ENCODE peak calls at places on chromosome 10, in nine cellular contexts. G is neural progenitor cell, X is ascending aorta, K is bronchial epithelial cell, F is GM20000, Q is lung, S is chondrocyte, R is upper lobe of right lung, O is brain microvascular endothelial cell. J is an unnamed sample.
A peak's percentile ranks its signal among the peaks of the same experiment; 100 is the strongest.

GRCh38 chr10:28842321-28842720 is 165.0 kb downstream of the BAMBI start:
- DNase-seq in Q (no peak), O (peak; percentile 87), S (no peak), R (no peak), F (no peak), K (peak; percentile 46), X (no peak), G (no peak), J (no peak)

GRCh38 chr10:121425623-121426022 is 172.6 kb downstream of the FGFR2 start:
- DNase-seq in G (no peak), F (no peak), K (no peak), R (no peak), Q (no peak), O (no peak), X (no peak), S (no peak), J (no peak)

GRCh38 chr10:101297901-101298451 is 56.0 kb upstream of the BTRC start:
- DNase-seq in Q (peak; percentile 66), G (peak; percentile 84), S (no peak), F (peak; percentile 85), R (peak; percentile 81), K (peak; percentile 57), X (no peak), O (peak; percentile 51), J (peak; percentile 73)

GRCh38 chr10:62715383-62715782 is 89.1 kb upstream of the ADO start:
- DNase-seq in K (no peak), Q (no peak), O (no peak), X (no peak), F (no peak), S (no peak), G (no peak), R (no peak), J (no peak)

GRCh38 chr10:70829543-70829942 is 13.8 kb downstream of the SGPL1 start:
- DNase-seq in O (no peak), Q (no peak), S (no peak), X (no peak), K (no peak), F (no peak), G (no peak), R (no peak), J (no peak)

GRCh38 chr10:103062854-103063642 is 130.0 kb downstream of the NT5C2 start:
- DNase-seq in X (no peak), O (no peak), S (no peak), F (no peak), Q (no peak), R (no peak), G (no peak), K (no peak), J (no peak)

GRCh38 chr10:125034671-125035070 is 92.7 kb downstream of the ZRANB1 start:
- DNase-seq in F (no peak), S (no peak), O (no peak), K (no peak), G (no peak), R (no peak), X (no peak), Q (no peak), J (no peak)

GRCh38 chr10:30186371-30186875 is 127.0 kb upstream of the JCAD start:
- DNase-seq in R (no peak), X (no peak), K (no peak), Q (no peak), O (peak; percentile 25), S (no peak), F (no peak), G (peak; percentile 16), J (no peak)

GRCh38 chr10:25966846-25967245 is 32.8 kb downstream of the MYO3A start:
- DNase-seq in F (no peak), S (no peak), G (no peak), R (no peak), Q (no peak), K (no peak), O (no peak), X (no peak), J (no peak)

GRCh38 chr10:103595933-103596726 is 102.6 kb downstream of the NEURL1 start:
- DNase-seq in K (no peak), Q (no peak), O (no peak), G (no peak), S (no peak), F (no peak), R (no peak), X (no peak), J (no peak)

DNA sequence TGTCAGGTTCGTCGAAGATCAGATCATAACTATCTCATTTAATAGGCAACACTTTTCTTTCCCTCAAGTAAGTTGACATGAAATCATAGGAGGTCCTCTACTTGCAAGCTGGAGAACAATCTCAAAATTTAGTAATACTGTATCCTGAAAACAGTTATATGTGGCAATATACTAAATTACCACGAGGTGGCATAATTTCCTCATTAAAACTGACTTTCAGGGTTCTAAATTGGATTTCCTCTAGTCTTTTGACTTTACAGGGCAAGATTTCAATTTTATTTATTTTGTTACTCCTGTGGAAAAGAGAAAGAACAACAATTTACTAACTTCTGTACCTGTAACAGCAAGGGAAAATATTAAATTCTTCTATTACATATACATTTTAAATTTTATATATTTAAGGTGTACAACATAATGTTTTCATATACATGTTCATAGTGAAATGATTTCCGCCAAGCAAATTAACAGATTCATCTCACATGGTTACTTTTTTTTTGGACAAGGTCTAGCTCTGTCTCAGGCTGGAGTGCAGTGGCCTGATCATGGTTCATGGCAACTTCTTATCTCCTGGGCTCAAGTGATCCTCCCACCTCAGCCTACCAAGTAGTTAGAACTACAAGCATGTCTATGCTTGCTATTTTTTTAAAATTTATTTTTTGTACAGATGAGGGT is 53.4 kb upstream of the CYP2C18 start:
- DNase-seq in R (no peak), K (peak; percentile 40), Q (no peak), G (peak; percentile 48), O (no peak), F (peak; percentile 45), X (no peak), S (no peak), J (peak; percentile 48)
- TF ChIP-seq CTCF in R (peak; percentile 59), K (peak; percentile 30), Q (peak; percentile 29), G (peak; percentile 77), O (peak; percentile 54), F (peak; percentile 32), X (peak; percentile 18), S (peak; percentile 89), J (peak; percentile 63)

GRCh38 chr10:61606971-61607907 is 55.5 kb upstream of the CABCOCO1 start:
- DNase-seq in O (no peak), S (no peak), X (no peak), R (no peak), G (no peak), Q (no peak), F (no peak), K (peak; percentile 47), J (peak; percentile 28)
- TF ChIP-seq CTCF in O (peak; percentile 60), S (peak; percentile 74), X (peak; percentile 46), R (peak; percentile 55), G (peak; percentile 69), Q (no peak), F (no peak), K (peak; percentile 45), J (peak; percentile 61)

GRCh38 chr10:33010132-33011037 is 52.4 kb upstream of the ITGB1 start:
- DNase-seq in Q (peak; percentile 51), S (no peak), R (no peak), O (peak; percentile 70), K (peak; percentile 87), F (no peak), G (peak; percentile 47), X (no peak), J (peak; percentile 65)

GRCh38 chr10:33006342-33006887 is 48.4 kb upstream of the ITGB1 start:
- DNase-seq in O (no peak), R (no peak), K (no peak), X (no peak), F (no peak), Q (no peak), G (no peak), S (no peak), J (no peak)

GRCh38 chr10:33009244-33010131 is 51.5 kb upstream of the ITGB1 start:
- DNase-seq in K (no peak), F (no peak), O (no peak), R (no peak), Q (no peak), G (no peak), X (no peak), S (no peak), J (no peak)

GRCh38 chr10:33005322-33006282 is 47.6 kb upstream of the ITGB1 start:
- DNase-seq in G (peak; percentile 71), F (peak; percentile 58), R (peak; percentile 92), O (peak; percentile 96), K (peak; percentile 98), X (peak; percentile 56), S (peak; percentile 94), Q (peak; percentile 83), J (peak; percentile 86)

DNA sequence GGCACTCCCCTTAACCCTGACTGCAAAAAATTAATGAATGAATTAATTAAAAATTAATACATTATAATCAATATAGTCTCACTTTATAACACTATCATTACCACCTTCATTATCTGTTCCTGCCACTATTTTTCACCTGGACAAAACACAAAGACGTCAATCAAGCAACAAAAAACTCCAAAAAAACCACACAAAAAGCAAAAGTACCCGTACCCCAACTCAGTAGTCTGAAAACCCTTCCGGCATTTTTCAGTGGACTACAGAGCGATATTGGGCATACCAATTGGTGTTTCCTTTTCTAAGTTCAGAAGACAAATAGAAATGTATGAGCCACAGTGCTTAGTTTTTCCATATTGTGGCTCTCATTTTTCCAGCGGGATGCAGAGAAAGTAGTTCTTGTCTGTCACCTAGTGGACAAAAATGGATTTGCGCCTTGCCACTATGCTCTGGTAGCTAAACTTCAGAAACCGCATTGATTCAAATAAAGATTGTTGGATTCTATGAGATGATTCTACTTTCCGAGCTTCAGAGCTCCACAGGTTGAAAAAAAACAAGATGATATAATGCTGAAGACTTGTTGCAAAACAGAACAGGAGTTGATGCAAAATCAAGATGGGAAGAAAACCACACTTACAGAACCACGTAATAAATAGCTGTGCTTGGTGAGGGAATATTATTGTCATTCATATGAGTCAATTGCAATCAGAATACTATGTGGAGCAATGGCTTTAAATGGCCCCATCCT is 50.6 kb upstream of the ITGB1 start:
- DNase-seq in F (peak; percentile 74), K (peak; percentile 82), S (no peak), G (peak; percentile 82), R (no peak), Q (peak; percentile 66), X (no peak), O (peak; percentile 84), J (peak; percentile 59)
- TF ChIP-seq CTCF in F (peak; percentile 77), K (peak; percentile 91), S (peak; percentile 97), G (peak; percentile 99), R (peak; percentile 100), Q (peak; percentile 99), X (peak; percentile 98), O (peak; percentile 92), J (peak; percentile 99)

GRCh38 chr10:21523007-21523406 is 2.5 kb downstream of the SKIDA1 start:
- DNase-seq in O (no peak), F (no peak), S (no peak), K (no peak), Q (no peak), G (peak; percentile 68), R (no peak), X (no peak), J (no peak)

GRCh38 chr10:21521910-21522533 is 3.5 kb downstream of the SKIDA1 start:
- DNase-seq in O (no peak), S (no peak), R (no peak), Q (no peak), F (no peak), X (no peak), K (no peak), G (peak; percentile 24), J (no peak)

GRCh38 chr10:21524131-21524525 is 1.4 kb downstream of the SKIDA1 start:
- DNase-seq in S (no peak), R (no peak), F (no peak), Q (no peak), K (no peak), X (no peak), G (no peak), O (no peak), J (no peak)

GRCh38 chr10:21524526-21525366 is 736 bp downstream of the SKIDA1 start:
- DNase-seq in S (no peak), X (no peak), F (no peak), K (peak; percentile 40), G (peak; percentile 47), R (no peak), O (no peak), Q (no peak), J (no peak)

GRCh38 chr10:21523557-21524008 is 1.9 kb downstream of the SKIDA1 start:
- DNase-seq in R (no peak), O (no peak), K (no peak), G (peak; percentile 63), F (no peak), Q (no peak), X (no peak), S (no peak), J (no peak)
- TF ChIP-seq CTCF in R (no peak), O (no peak), K (no peak), G (no peak), F (no peak), Q (no peak), X (no peak), S (no peak), J (no peak)

J was measured in RWPE1.